ENCODE peak calls at places on chromosomes 16 and 17, in nine cellular contexts. One of them, this sample, is unnamed. For H3K4me1, the result is how much of the 10 kb centered on the place peaks cover.

GRCh38 chr17:78128616-78129384 is at the start of gene TMC6:
- DNase-seq in ascending aorta: no peak
- DNase-seq in NT2/D1: no peak
- DNase-seq in astrocyte: no peak
- DNase-seq in psoas muscle: no peak
- DNase-seq in IMR-90: no peak
- DNase-seq in ovary: no peak
- DNase-seq in heart left ventricle: peak
- DNase-seq in OCI-LY7: peak
- DNase-seq in this sample: no peak

GRCh38 chr16:11149011-11149616 is 106.9 kb downstream of the SOCS1 start:
- DNase-seq in ascending aorta: no peak
- DNase-seq in NT2/D1: no peak
- DNase-seq in IMR-90: peak
- DNase-seq in astrocyte: no peak
- DNase-seq in ovary: no peak
- DNase-seq in OCI-LY7: no peak
- DNase-seq in psoas muscle: peak
- DNase-seq in heart left ventricle: no peak
- DNase-seq in this sample: no peak

GRCh38 chr17:79305831-79306687 is 231.4 kb downstream of the ENGASE start:
- DNase-seq in heart left ventricle: peak
- DNase-seq in ascending aorta: peak
- DNase-seq in astrocyte: no peak
- DNase-seq in OCI-LY7: peak
- DNase-seq in psoas muscle: peak
- DNase-seq in NT2/D1: no peak
- DNase-seq in IMR-90: no peak
- DNase-seq in ovary: peak
- DNase-seq in this sample: no peak

GRCh38 chr16:1450218-1450617 is 5.9 kb upstream of the CCDC154 start:
- DNase-seq in OCI-LY7: no peak
- DNase-seq in ascending aorta: no peak
- DNase-seq in IMR-90: no peak
- DNase-seq in astrocyte: no peak
- DNase-seq in ovary: no peak
- DNase-seq in heart left ventricle: no peak
- DNase-seq in NT2/D1: no peak
- DNase-seq in psoas muscle: no peak
- DNase-seq in this sample: no peak

GRCh38 chr16:68707341-68708152 is 29.5 kb upstream of the CDH1 start:
- DNase-seq in NT2/D1: peak
- DNase-seq in astrocyte: peak
- DNase-seq in heart left ventricle: no peak
- DNase-seq in IMR-90: no peak
- DNase-seq in psoas muscle: no peak
- DNase-seq in ascending aorta: no peak
- DNase-seq in ovary: no peak
- DNase-seq in OCI-LY7: no peak
- DNase-seq in this sample: peak

GRCh38 chr17:71338396-71338795 is 782.4 kb upstream of the SOX9 start:
- DNase-seq in psoas muscle: no peak
- DNase-seq in OCI-LY7: no peak
- DNase-seq in NT2/D1: no peak
- DNase-seq in IMR-90: peak
- DNase-seq in ovary: no peak
- DNase-seq in ascending aorta: no peak
- DNase-seq in astrocyte: peak
- DNase-seq in heart left ventricle: no peak
- DNase-seq in this sample: peak

GRCh38 chr16:85645021-85645589 is 32.0 kb downstream of the GSE1 start:
- DNase-seq in IMR-90: no peak
- DNase-seq in psoas muscle: no peak
- DNase-seq in ascending aorta: no peak
- DNase-seq in NT2/D1: no peak
- DNase-seq in OCI-LY7: no peak
- DNase-seq in astrocyte: no peak
- DNase-seq in ovary: no peak
- DNase-seq in heart left ventricle: no peak
- DNase-seq in this sample: no peak

GRCh38 chr16:17313085-17313611 is 157.6 kb downstream of the XYLT1 start:
- DNase-seq in ascending aorta: no peak
- DNase-seq in OCI-LY7: no peak
- DNase-seq in psoas muscle: peak
- DNase-seq in astrocyte: peak
- DNase-seq in NT2/D1: no peak
- DNase-seq in heart left ventricle: peak
- DNase-seq in IMR-90: peak
- DNase-seq in ovary: peak
- DNase-seq in this sample: peak

GRCh38 chr16:68369697-68370096 is 58.9 kb downstream of the PRMT7 start:
- DNase-seq in NT2/D1: no peak
- DNase-seq in OCI-LY7: no peak
- DNase-seq in ascending aorta: no peak
- DNase-seq in heart left ventricle: no peak
- DNase-seq in astrocyte: no peak
- DNase-seq in psoas muscle: no peak
- DNase-seq in ovary: no peak
- DNase-seq in IMR-90: no peak
- DNase-seq in this sample: no peak

GRCh38 chr16:19502395-19503131 is 19.3 kb downstream of the GDE1 start:
- DNase-seq in heart left ventricle: peak
- DNase-seq in OCI-LY7: peak
- DNase-seq in astrocyte: peak
- DNase-seq in ovary: peak
- DNase-seq in ascending aorta: no peak
- DNase-seq in IMR-90: peak
- DNase-seq in psoas muscle: peak
- DNase-seq in NT2/D1: peak
- DNase-seq in this sample: peak

GRCh38 chr16:67528870-67529638 is 425 bp downstream of the RIPOR1 start:
- DNase-seq in ascending aorta: no peak
- DNase-seq in IMR-90: peak
- DNase-seq in NT2/D1: no peak
- DNase-seq in OCI-LY7: peak
- DNase-seq in ovary: peak
- DNase-seq in heart left ventricle: peak
- DNase-seq in astrocyte: no peak
- DNase-seq in psoas muscle: no peak
- DNase-seq in this sample: peak

GRCh38 chr16:77784441-77785356 is 3.7 kb upstream of the VAT1L start:
- DNase-seq in psoas muscle: no peak
- DNase-seq in heart left ventricle: no peak
- DNase-seq in IMR-90: no peak
- DNase-seq in ovary: no peak
- DNase-seq in NT2/D1: no peak
- DNase-seq in OCI-LY7: no peak
- DNase-seq in astrocyte: no peak
- DNase-seq in ascending aorta: no peak
- DNase-seq in this sample: no peak

GRCh38 chr16:25192096-25192495 is 24.7 kb upstream of the AQP8 start:
- DNase-seq in OCI-LY7: no peak
- DNase-seq in IMR-90: peak
- DNase-seq in ascending aorta: no peak
- DNase-seq in astrocyte: peak
- DNase-seq in NT2/D1: no peak
- DNase-seq in ovary: no peak
- DNase-seq in heart left ventricle: no peak
- DNase-seq in psoas muscle: no peak
- DNase-seq in this sample: peak

GRCh38 chr17:15418781-15419180 is 48.6 kb downstream of the CDRT4 start:
- DNase-seq in NT2/D1: no peak
- DNase-seq in IMR-90: no peak
- DNase-seq in ovary: no peak
- DNase-seq in heart left ventricle: no peak
- DNase-seq in ascending aorta: no peak
- DNase-seq in psoas muscle: no peak
- DNase-seq in OCI-LY7: no peak
- DNase-seq in astrocyte: no peak
- DNase-seq in this sample: no peak

GRCh38 chr16:56321571-56321970 is 103.8 kb downstream of the AMFR start:
- DNase-seq in IMR-90: no peak
- DNase-seq in psoas muscle: no peak
- DNase-seq in heart left ventricle: no peak
- DNase-seq in astrocyte: no peak
- DNase-seq in ascending aorta: no peak
- DNase-seq in OCI-LY7: no peak
- DNase-seq in NT2/D1: no peak
- DNase-seq in ovary: no peak
- DNase-seq in this sample: no peak

GRCh38 chr17:31112001-31112661 is 17.4 kb downstream of the NF1 start:
- DNase-seq in ovary: no peak
- DNase-seq in psoas muscle: no peak
- DNase-seq in astrocyte: no peak
- DNase-seq in ascending aorta: no peak
- DNase-seq in NT2/D1: no peak
- DNase-seq in OCI-LY7: no peak
- DNase-seq in heart left ventricle: no peak
- DNase-seq in IMR-90: no peak
- DNase-seq in this sample: no peak

GRCh38 chr17:75459590-75460267 is 3.3 kb downstream of the TMEM94 start:
- DNase-seq in psoas muscle: no peak
- DNase-seq in NT2/D1: no peak
- DNase-seq in IMR-90: no peak
- DNase-seq in heart left ventricle: no peak
- DNase-seq in astrocyte: no peak
- DNase-seq in ascending aorta: no peak
- DNase-seq in OCI-LY7: peak
- DNase-seq in ovary: no peak
- DNase-seq in this sample: no peak
- H3K4me1 ChIP-seq in psoas muscle: under half
- H3K4me1 ChIP-seq in NT2/D1: under half
- H3K4me1 ChIP-seq in IMR-90: under half
- H3K4me1 ChIP-seq in heart left ventricle: under half
- H3K4me1 ChIP-seq in astrocyte: under half
- H3K4me1 ChIP-seq in ascending aorta: under half
- H3K4me1 ChIP-seq in OCI-LY7: under half
- H3K4me1 ChIP-seq in ovary: under half
- H3K4me1 ChIP-seq in this sample: under half

DNA sequence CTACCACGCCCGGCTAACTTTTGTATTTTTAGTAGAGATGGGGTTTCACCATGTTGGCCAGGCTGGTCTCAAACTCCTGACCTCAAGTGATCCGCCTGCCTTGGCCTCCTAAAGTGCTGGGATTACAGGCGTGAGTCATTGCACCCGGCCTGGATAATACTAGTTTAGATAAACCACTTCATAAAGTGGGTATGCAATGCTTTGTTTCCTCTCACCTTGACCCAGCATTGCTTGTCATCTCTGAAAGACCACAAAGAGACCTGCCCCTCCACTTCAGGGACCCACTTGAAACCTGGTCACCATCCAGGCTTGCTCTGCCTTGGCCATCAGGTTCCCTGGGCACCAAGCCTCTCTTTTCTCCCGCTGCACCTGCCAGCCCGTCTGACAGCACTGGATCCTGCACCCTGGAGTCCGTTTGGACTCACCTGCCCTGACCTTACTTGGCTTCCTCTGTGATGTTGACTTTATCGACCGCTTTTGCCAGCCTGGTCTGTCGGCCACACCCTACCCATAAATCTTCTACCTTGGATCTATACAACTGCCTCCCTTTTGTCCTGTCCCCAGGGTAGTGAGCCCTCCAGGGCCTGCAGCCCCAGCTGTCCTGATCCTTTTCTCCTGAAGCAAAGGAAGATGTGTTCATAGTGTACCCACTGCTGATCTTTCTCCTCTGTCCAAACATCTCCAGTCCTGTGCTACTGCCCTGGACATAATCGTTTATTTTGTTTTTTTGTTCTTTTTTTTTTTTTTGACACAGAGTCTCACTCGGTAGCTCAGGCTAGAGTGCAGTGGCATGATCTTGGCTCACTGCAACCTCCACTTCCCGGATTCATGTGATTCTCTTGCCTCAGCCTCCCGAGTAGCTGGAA is 12.7 kb upstream of the ZG16 start:
- DNase-seq in IMR-90: no peak
- DNase-seq in heart left ventricle: no peak
- DNase-seq in astrocyte: no peak
- DNase-seq in ascending aorta: no peak
- DNase-seq in psoas muscle: no peak
- DNase-seq in ovary: no peak
- DNase-seq in NT2/D1: no peak
- DNase-seq in OCI-LY7: no peak
- DNase-seq in this sample: no peak
- H3K4me1 ChIP-seq in IMR-90: under half
- H3K4me1 ChIP-seq in heart left ventricle: under half
- H3K4me1 ChIP-seq in astrocyte: under half
- H3K4me1 ChIP-seq in ascending aorta: under half
- H3K4me1 ChIP-seq in psoas muscle: under half
- H3K4me1 ChIP-seq in ovary: under half
- H3K4me1 ChIP-seq in NT2/D1: under half
- H3K4me1 ChIP-seq in OCI-LY7: under half
- H3K4me1 ChIP-seq in this sample: under half

GRCh38 chr17:76140661-76141211 is 309 bp downstream of the FOXJ1 start:
- DNase-seq in ascending aorta: no peak
- DNase-seq in ovary: no peak
- DNase-seq in astrocyte: no peak
- DNase-seq in OCI-LY7: no peak
- DNase-seq in psoas muscle: no peak
- DNase-seq in IMR-90: no peak
- DNase-seq in NT2/D1: no peak
- DNase-seq in heart left ventricle: no peak
- DNase-seq in this sample: no peak
- H3K4me1 ChIP-seq in ascending aorta: under half
- H3K4me1 ChIP-seq in ovary: under half
- H3K4me1 ChIP-seq in astrocyte: under half
- H3K4me1 ChIP-seq in OCI-LY7: half or more
- H3K4me1 ChIP-seq in psoas muscle: under half
- H3K4me1 ChIP-seq in IMR-90: under half
- H3K4me1 ChIP-seq in NT2/D1: under half
- H3K4me1 ChIP-seq in heart left ventricle: under half
- H3K4me1 ChIP-seq in this sample: under half

DNA sequence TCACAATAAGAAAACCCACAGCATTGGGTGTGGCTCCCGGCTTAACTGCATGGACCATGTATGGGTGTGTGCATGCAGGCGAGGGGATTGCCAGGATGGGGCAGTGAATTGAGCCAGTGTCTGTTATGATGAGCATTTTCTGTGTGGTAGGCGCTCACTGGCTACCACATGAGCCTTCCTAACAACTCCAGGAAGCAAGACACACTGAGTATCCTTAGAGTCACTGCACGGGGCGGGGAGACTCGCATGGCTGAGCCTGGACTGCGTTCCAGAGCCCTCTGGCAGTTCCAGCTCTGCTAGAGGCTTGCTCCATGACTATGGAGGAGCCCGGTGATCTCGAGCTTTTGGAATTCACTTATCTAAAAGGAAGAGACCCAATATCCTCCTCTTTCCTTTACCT is 225.9 kb downstream of the CCDC182 start:
- DNase-seq in ovary: no peak
- DNase-seq in OCI-LY7: no peak
- DNase-seq in ascending aorta: no peak
- DNase-seq in astrocyte: peak
- DNase-seq in psoas muscle: no peak
- DNase-seq in IMR-90: peak
- DNase-seq in heart left ventricle: no peak
- DNase-seq in NT2/D1: peak
- DNase-seq in this sample: peak
- H3K4me1 ChIP-seq in ovary: under half
- H3K4me1 ChIP-seq in OCI-LY7: under half
- H3K4me1 ChIP-seq in ascending aorta: under half
- H3K4me1 ChIP-seq in astrocyte: under half
- H3K4me1 ChIP-seq in psoas muscle: under half
- H3K4me1 ChIP-seq in IMR-90: under half
- H3K4me1 ChIP-seq in heart left ventricle: under half
- H3K4me1 ChIP-seq in NT2/D1: under half
- H3K4me1 ChIP-seq in this sample: under half

GRCh38 chr16:88453217-88453531 is at the start of gene ZFPM1:
- DNase-seq in OCI-LY7: no peak
- DNase-seq in NT2/D1: no peak
- DNase-seq in IMR-90: no peak
- DNase-seq in astrocyte: no peak
- DNase-seq in ascending aorta: no peak
- DNase-seq in psoas muscle: no peak
- DNase-seq in ovary: no peak
- DNase-seq in heart left ventricle: no peak
- DNase-seq in this sample: no peak
- H3K4me1 ChIP-seq in OCI-LY7: half or more
- H3K4me1 ChIP-seq in NT2/D1: under half
- H3K4me1 ChIP-seq in IMR-90: under half
- H3K4me1 ChIP-seq in astrocyte: under half
- H3K4me1 ChIP-seq in ascending aorta: under half
- H3K4me1 ChIP-seq in psoas muscle: under half
- H3K4me1 ChIP-seq in ovary: under half
- H3K4me1 ChIP-seq in heart left ventricle: under half
- H3K4me1 ChIP-seq in this sample: under half

This sample was measured in fibroblast of lung.